ENCODE peak calls at places on chromosome 22, in four cellular contexts. One of them, this sample, is unnamed.

GRCh38 chr22:48832592-48832991 is 995.1 kb downstream of the BRD1 start:
- DNase-seq in ACHN: no peak
- DNase-seq in T-helper 2 cell: no peak
- DNase-seq in RWPE1: no peak
- DNase-seq in this sample: no peak

GRCh38 chr22:34379825-34380224 is 459.5 kb upstream of the LARGE1 start:
- DNase-seq in ACHN: no peak
- DNase-seq in T-helper 2 cell: no peak
- DNase-seq in RWPE1: no peak
- DNase-seq in this sample: no peak

GRCh38 chr22:49825944-49826602 is 1.6 kb downstream of the BRD1 start:
- DNase-seq in ACHN: peak
- DNase-seq in T-helper 2 cell: peak
- DNase-seq in RWPE1: no peak
- DNase-seq in this sample: no peak

GRCh38 chr22:45781941-45782340 is 110.3 kb downstream of the ATXN10 start:
- DNase-seq in ACHN: no peak
- DNase-seq in T-helper 2 cell: no peak
- DNase-seq in RWPE1: no peak
- DNase-seq in this sample: no peak

GRCh38 chr22:23182289-23183106 is 2.2 kb downstream of the BCR start:
- DNase-seq in ACHN: peak
- DNase-seq in T-helper 2 cell: peak
- DNase-seq in RWPE1: peak
- DNase-seq in this sample: no peak

GRCh38 chr22:45170001-45170466 is 6.3 kb downstream of the NUP50 start:
- DNase-seq in ACHN: no peak
- DNase-seq in T-helper 2 cell: no peak
- DNase-seq in RWPE1: no peak
- DNase-seq in this sample: no peak

GRCh38 chr22:50604623-50605348 is 4.2 kb downstream of the MAPK8IP2 start:
- DNase-seq in ACHN: no peak
- DNase-seq in T-helper 2 cell: no peak
- DNase-seq in RWPE1: no peak
- DNase-seq in this sample: no peak

GRCh38 chr22:24587948-24588347 is 4.9 kb downstream of the LRRC75B start:
- DNase-seq in ACHN: no peak
- DNase-seq in T-helper 2 cell: no peak
- DNase-seq in RWPE1: no peak
- DNase-seq in this sample: no peak

GRCh38 chr22:33005476-33005875 is 52.7 kb downstream of the SYN3 start:
- DNase-seq in ACHN: no peak
- DNase-seq in T-helper 2 cell: no peak
- DNase-seq in RWPE1: no peak
- DNase-seq in this sample: no peak

GRCh38 chr22:25014896-25015755 is 62.6 kb downstream of the KIAA1671 start:
- DNase-seq in ACHN: no peak
- DNase-seq in T-helper 2 cell: no peak
- DNase-seq in RWPE1: no peak
- DNase-seq in this sample: no peak

GRCh38 chr22:36258750-36259619 is 6.1 kb downstream of the APOL1 start:
- DNase-seq in ACHN: no peak
- DNase-seq in T-helper 2 cell: no peak
- DNase-seq in RWPE1: no peak
- DNase-seq in this sample: no peak

GRCh38 chr22:50282361-50283144 is 12.4 kb upstream of the MAPK11 start:
- DNase-seq in ACHN: peak
- DNase-seq in T-helper 2 cell: no peak
- DNase-seq in RWPE1: peak
- DNase-seq in this sample: no peak

GRCh38 chr22:35154937-35155387 is 89.0 kb downstream of the ISX start:
- DNase-seq in ACHN: peak
- DNase-seq in T-helper 2 cell: no peak
- DNase-seq in RWPE1: peak
- DNase-seq in this sample: peak

GRCh38 chr22:21819183-21819770 is 48.2 kb downstream of the MAPK1 start:
- DNase-seq in ACHN: no peak
- DNase-seq in T-helper 2 cell: no peak
- DNase-seq in RWPE1: no peak
- DNase-seq in this sample: no peak

GRCh38 chr22:35591696-35592417 is 25.3 kb downstream of the MB start:
- DNase-seq in ACHN: no peak
- DNase-seq in T-helper 2 cell: no peak
- DNase-seq in RWPE1: no peak
- DNase-seq in this sample: no peak

GRCh38 chr22:46626356-46626755 is 6.2 kb downstream of the GRAMD4 start:
- DNase-seq in ACHN: no peak
- DNase-seq in T-helper 2 cell: no peak
- DNase-seq in RWPE1: no peak
- DNase-seq in this sample: no peak

GRCh38 chr22:47793304-47794101 is 1031.1 kb downstream of the TBC1D22A start:
- DNase-seq in ACHN: no peak
- DNase-seq in T-helper 2 cell: no peak
- DNase-seq in RWPE1: no peak
- DNase-seq in this sample: no peak

GRCh38 chr22:37561209-37562048 is 1.1 kb downstream of the CDC42EP1 start:
- DNase-seq in ACHN: peak
- DNase-seq in T-helper 2 cell: peak
- DNase-seq in RWPE1: peak
- DNase-seq in this sample: peak

GRCh38 chr22:47367993-47368945 is 605.8 kb downstream of the TBC1D22A start:
- DNase-seq in ACHN: no peak
- DNase-seq in T-helper 2 cell: no peak
- DNase-seq in RWPE1: no peak
- DNase-seq in this sample: no peak

GRCh38 chr22:50702261-50702671 is 29.6 kb downstream of the SHANK3 start:
- DNase-seq in ACHN: no peak
- DNase-seq in T-helper 2 cell: no peak
- DNase-seq in RWPE1: no peak
- DNase-seq in this sample: no peak

GRCh38 chr22:28105396-28105795 is 186.3 kb upstream of the PITPNB start:
- DNase-seq in ACHN: no peak
- DNase-seq in T-helper 2 cell: no peak
- DNase-seq in RWPE1: no peak
- DNase-seq in this sample: no peak

GRCh38 chr22:22878801-22879674 is 8.6 kb upstream of the IGLL5 start:
- DNase-seq in ACHN: no peak
- DNase-seq in T-helper 2 cell: no peak
- DNase-seq in RWPE1: no peak
- DNase-seq in this sample: no peak

GRCh38 chr22:50001388-50002231 is 11.0 kb downstream of the IL17REL start:
- DNase-seq in ACHN: no peak
- DNase-seq in T-helper 2 cell: no peak
- DNase-seq in RWPE1: no peak
- DNase-seq in this sample: no peak

GRCh38 chr22:24506802-24507438 is 11.8 kb downstream of the UPB1 start:
- DNase-seq in ACHN: no peak
- DNase-seq in T-helper 2 cell: no peak
- DNase-seq in RWPE1: no peak
- DNase-seq in this sample: no peak

GRCh38 chr22:33728847-33729246 is 191.4 kb downstream of the LARGE1 start:
- DNase-seq in ACHN: no peak
- DNase-seq in T-helper 2 cell: no peak
- DNase-seq in RWPE1: no peak
- DNase-seq in this sample: no peak

GRCh38 chr22:24121938-24122337 is 59.3 kb upstream of the SUSD2 start:
- DNase-seq in ACHN: no peak
- DNase-seq in T-helper 2 cell: no peak
- DNase-seq in RWPE1: no peak
- DNase-seq in this sample: no peak

GRCh38 chr22:41237707-41238569 is 2.8 kb downstream of the CHADL start:
- DNase-seq in ACHN: peak
- DNase-seq in T-helper 2 cell: peak
- DNase-seq in RWPE1: peak
- DNase-seq in this sample: no peak

GRCh38 chr22:22520020-22520656 is at the start of gene ZNF280A:
- DNase-seq in ACHN: no peak
- DNase-seq in T-helper 2 cell: no peak
- DNase-seq in RWPE1: no peak
- DNase-seq in this sample: no peak

GRCh38 chr22:45781459-45781858 is 109.8 kb downstream of the ATXN10 start:
- DNase-seq in ACHN: no peak
- DNase-seq in T-helper 2 cell: no peak
- DNase-seq in RWPE1: no peak
- DNase-seq in this sample: no peak

GRCh38 chr22:40007826-40008710 is 13.3 kb downstream of the FAM83F start:
- DNase-seq in ACHN: no peak
- DNase-seq in T-helper 2 cell: no peak
- DNase-seq in RWPE1: no peak
- DNase-seq in this sample: no peak

GRCh38 chr22:43600265-43600664 is 188.5 kb downstream of the MPPED1 start:
- DNase-seq in ACHN: no peak
- DNase-seq in T-helper 2 cell: no peak
- DNase-seq in RWPE1: no peak
- DNase-seq in this sample: no peak

GRCh38 chr22:35749808-35750207 is 32.1 kb downstream of the APOL5 start:
- DNase-seq in ACHN: peak
- DNase-seq in T-helper 2 cell: no peak
- DNase-seq in RWPE1: no peak
- DNase-seq in this sample: no peak

GRCh38 chr22:22854466-22854865 is 33.1 kb upstream of the IGLL5 start:
- DNase-seq in ACHN: no peak
- DNase-seq in T-helper 2 cell: no peak
- DNase-seq in RWPE1: no peak
- DNase-seq in this sample: no peak

GRCh38 chr22:46887978-46888377 is 125.5 kb downstream of the TBC1D22A start:
- DNase-seq in ACHN: no peak
- DNase-seq in T-helper 2 cell: no peak
- DNase-seq in RWPE1: no peak
- DNase-seq in this sample: no peak

GRCh38 chr22:26846645-26847044 is 189.3 kb downstream of the MIAT start:
- DNase-seq in ACHN: peak
- DNase-seq in T-helper 2 cell: no peak
- DNase-seq in RWPE1: no peak
- DNase-seq in this sample: no peak

GRCh38 chr22:44391481-44392445 is 79.0 kb upstream of the SHISAL1 start:
- DNase-seq in ACHN: no peak
- DNase-seq in T-helper 2 cell: no peak
- DNase-seq in RWPE1: no peak
- DNase-seq in this sample: no peak